ENCODE peak calls at places on chromosomes 5 and 9, in four cellular contexts. H is HepG2, P is GM12878, J is K562. B is an unnamed sample.

GRCh38 chr5:132291026-132291425 is 3.2 kb upstream of the SLC22A4 start:
- DNase-seq in H (no peak), P (no peak), J (no peak), B (no peak)

GRCh38 chr5:147733075-147733474 is 49.5 kb downstream of the JAKMIP2 start:
- DNase-seq in H (no peak), P (no peak), J (no peak), B (no peak)

GRCh38 chr5:116668361-116668760 is 93.7 kb upstream of the SEMA6A start:
- DNase-seq in H (peak; percentile 25), P (no peak), J (no peak), B (no peak)

GRCh38 chr5:106086352-106086751 is 1584.4 kb downstream of the EFNA5 start:
- DNase-seq in H (no peak), P (no peak), J (no peak), B (no peak)

GRCh38 chr5:2751592-2752021 is at the start of gene IRX2:
- DNase-seq in H (no peak), P (no peak), J (no peak), B (peak; percentile 69)

GRCh38 chr5:108430931-108431608 is 49.2 kb upstream of the FBXL17 start:
- DNase-seq in H (no peak), P (no peak), J (no peak), B (no peak)

GRCh38 chr5:179357036-179357435 is 11.8 kb upstream of the ADAMTS2 start:
- DNase-seq in H (no peak), P (no peak), J (no peak), B (no peak)

GRCh38 chr5:171673840-171674239 is 111.8 kb upstream of the SMIM23 start:
- DNase-seq in H (no peak), P (no peak), J (no peak), B (no peak)

GRCh38 chr9:18799420-18799819 is 233.6 kb downstream of the SAXO1 start:
- DNase-seq in H (no peak), P (no peak), J (no peak), B (no peak)

GRCh38 chr9:29285818-29286217 is 1712.5 kb upstream of the C9orf72 start:
- DNase-seq in H (no peak), P (no peak), J (no peak), B (no peak)

GRCh38 chr5:111603446-111603827 is 91.1 kb upstream of the STARD4 start:
- DNase-seq in H (no peak), P (no peak), J (no peak), B (no peak)

GRCh38 chr9:70130266-70130665 is 86.6 kb downstream of the MAMDC2 start:
- DNase-seq in H (no peak), P (no peak), J (no peak), B (no peak)

GRCh38 chr9:113151696-113152630 is 1.2 kb downstream of the SLC31A2 start:
- DNase-seq in H (no peak), P (no peak), J (no peak), B (no peak)

GRCh38 chr9:81976351-81976750 is 12.2 kb upstream of the SPATA31D1 start:
- DNase-seq in H (no peak), P (no peak), J (no peak), B (no peak)

GRCh38 chr5:149030392-149030791 is 32.5 kb downstream of the SH3TC2 start:
- DNase-seq in H (no peak), P (no peak), J (no peak), B (no peak)

GRCh38 chr5:168852329-168852728 is 273.2 kb upstream of the PANK3 start:
- DNase-seq in H (no peak), P (no peak), J (no peak), B (no peak)

GRCh38 chr9:69195681-69196080 is 21.6 kb downstream of the TJP2 start:
- DNase-seq in H (no peak), P (no peak), J (no peak), B (no peak)

GRCh38 chr5:139709587-139710369 is 61.6 kb downstream of the CXXC5 start:
- DNase-seq in H (no peak), P (no peak), J (peak; percentile 60), B (no peak)

GRCh38 chr9:82706781-82707180 is 356.2 kb downstream of the RASEF start:
- DNase-seq in H (no peak), P (no peak), J (no peak), B (peak; percentile 10)

GRCh38 chr5:76257225-76257833 is 145.8 kb upstream of the IQGAP2 start:
- DNase-seq in H (no peak), P (no peak), J (no peak), B (no peak)

GRCh38 chr9:98310752-98311392 is 55.4 kb upstream of the TBC1D2 start:
- DNase-seq in H (no peak), P (no peak), J (peak; percentile 79), B (no peak)
- TF ChIP-seq ESRRA in H (no peak), P (no peak), J (peak; percentile 96), B (no peak)

DNA sequence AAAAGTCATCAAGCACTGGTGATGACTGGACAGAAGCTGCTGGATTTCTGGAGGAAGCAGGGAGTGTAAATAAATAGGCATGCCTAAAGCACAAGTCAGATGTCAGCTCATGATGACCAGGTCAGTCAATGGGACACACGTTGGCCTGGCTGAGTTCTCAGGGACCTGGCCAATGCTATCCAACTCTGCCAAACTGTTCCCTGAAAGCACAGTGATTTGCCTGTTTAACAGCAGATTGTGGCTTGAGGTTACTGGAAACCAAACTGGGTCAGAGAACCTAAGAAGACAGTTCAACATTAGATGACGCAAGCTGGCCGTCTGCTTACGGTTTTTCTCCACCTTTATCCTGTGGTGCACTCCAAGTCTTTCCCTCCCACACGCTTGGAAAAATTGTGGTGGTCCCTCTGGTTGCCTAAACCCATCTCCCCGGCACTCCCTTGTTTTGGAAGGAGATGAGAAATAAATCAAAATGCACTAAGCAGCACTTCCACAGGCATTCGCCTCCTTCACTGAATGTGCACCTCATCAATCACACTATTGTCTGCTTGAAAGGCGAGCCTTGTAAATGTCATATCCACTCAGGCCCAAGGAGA is 199.4 kb downstream of the GAPVD1 start:
- DNase-seq in H (no peak), P (no peak), J (no peak), B (no peak)
- TF ChIP-seq RFX5 in H (no peak), P (no peak), J (no peak), B (no peak)

GRCh38 chr5:81755320-81755719 is 4.4 kb upstream of the SSBP2 start:
- DNase-seq in H (peak; percentile 20), P (no peak), J (no peak), B (peak; percentile 85)
- TF ChIP-seq CHD4 in H (no peak), P (no peak), J (no peak), B (no peak)

GRCh38 chr9:129413537-129414376 is 207.1 kb downstream of the C9orf50 start:
- DNase-seq in H (peak; percentile 90), P (peak; percentile 58), J (peak; percentile 97), B (peak; percentile 97)

GRCh38 chr9:129415031-129415953 is 205.6 kb downstream of the C9orf50 start:
- DNase-seq in H (peak; percentile 47), P (no peak), J (no peak), B (peak; percentile 35)

GRCh38 chr9:129414377-129415021 is 206.4 kb downstream of the C9orf50 start:
- DNase-seq in H (peak; percentile 48), P (no peak), J (no peak), B (no peak)

GRCh38 chr9:129411501-129412175 is 209.3 kb downstream of the C9orf50 start:
- DNase-seq in H (no peak), P (no peak), J (no peak), B (no peak)

DNA sequence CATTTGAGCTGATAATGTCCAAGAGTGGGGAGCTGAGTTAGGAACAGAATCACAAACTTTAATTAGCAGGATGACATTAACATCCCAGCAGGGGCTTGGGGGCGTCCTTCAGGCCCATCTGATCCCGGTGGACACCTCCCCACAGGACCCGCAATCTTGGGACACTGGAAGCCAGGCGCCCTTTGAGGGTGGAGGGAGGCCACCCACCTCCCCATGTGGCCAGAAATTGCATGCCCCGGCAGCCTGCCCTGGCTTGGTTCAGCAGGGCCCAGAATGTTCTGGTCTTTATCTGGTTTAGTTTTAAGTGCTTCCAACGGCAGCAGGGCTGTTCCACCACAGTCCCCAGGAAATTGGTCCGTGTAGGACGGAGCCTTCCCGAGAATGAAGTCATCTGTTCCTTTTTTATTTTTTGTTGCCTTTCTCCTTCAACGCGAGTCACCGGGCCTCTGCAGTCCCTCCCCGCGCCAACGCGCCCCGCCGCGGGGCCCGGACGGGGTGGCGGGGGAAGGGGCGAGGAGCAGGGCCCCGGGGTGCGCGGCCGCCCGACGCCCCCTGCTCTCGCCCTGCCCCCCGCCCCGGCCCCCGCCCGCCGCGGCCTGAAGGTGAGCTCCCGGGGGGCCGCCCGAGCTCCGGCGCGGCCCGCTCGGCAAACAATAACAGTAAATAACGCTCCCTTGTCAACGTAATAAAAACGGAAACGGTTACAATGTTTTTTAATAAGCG is 207.9 kb downstream of the C9orf50 start:
- DNase-seq in H (no peak), P (no peak), J (no peak), B (peak; percentile 73)
- TF ChIP-seq ESRRA in H (peak; percentile 36), P (no peak), J (no peak), B (no peak)

B was measured in A549.